ENCODE peak calls at places on chromosomes 12 and 14, in five cellular contexts. V is AG20443, F is anterior cingulate cortex, T is GM13977, M is HEK293T. H is an unnamed sample.

GRCh38 chr12:55659486-55660385 is 23.0 kb downstream of the OR10P1 start:
- DNase-seq in T (no peak), M (no peak), F (no peak), V (peak; percentile 23), H (no peak)

GRCh38 chr12:110741795-110742717 is 635 bp downstream of the PPP1CC start:
- DNase-seq in F (no peak), V (peak; percentile 26), T (peak; percentile 33), M (peak; percentile 21), H (no peak)

GRCh38 chr14:22887260-22887989 is 4.4 kb downstream of the REM2 start:
- DNase-seq in V (peak; percentile 65), T (peak; percentile 75), M (peak; percentile 78), F (no peak), H (peak; percentile 88)

GRCh38 chr14:23653046-23653445 is 16.9 kb downstream of the DHRS2 start:
- DNase-seq in F (no peak), V (no peak), T (no peak), M (no peak), H (peak; percentile 32)

GRCh38 chr14:53742226-53742607 is 214.4 kb downstream of the BMP4 start:
- DNase-seq in T (no peak), F (no peak), M (no peak), V (no peak), H (peak; percentile 6)

GRCh38 chr12:2120982-2121758 is 68.4 kb downstream of the CACNA1C start:
- DNase-seq in T (no peak), V (no peak), F (no peak), M (no peak), H (no peak)

GRCh38 chr12:82593901-82594396 is 92.8 kb upstream of the TMTC2 start:
- DNase-seq in T (peak; percentile 8), F (peak; percentile 2), V (no peak), M (no peak), H (no peak)

GRCh38 chr12:65911321-65911720 is 87.0 kb downstream of the HMGA2 start:
- DNase-seq in M (no peak), T (no peak), F (no peak), V (peak; percentile 36), H (no peak)

GRCh38 chr12:42338280-42338679 is 12.3 kb downstream of the PPHLN1 start:
- DNase-seq in M (no peak), V (no peak), F (no peak), T (no peak), H (no peak)

GRCh38 chr12:95339086-95339788 is 121.6 kb downstream of the VEZT start:
- DNase-seq in F (no peak), T (no peak), V (no peak), M (no peak), H (no peak)

GRCh38 chr14:102034301-102034700 is 52.5 kb downstream of the HSP90AA1 start:
- DNase-seq in T (no peak), M (no peak), F (no peak), V (no peak), H (no peak)

GRCh38 chr14:81669308-81669707 is 135.7 kb upstream of the SEL1L start:
- DNase-seq in F (no peak), V (no peak), M (no peak), T (no peak), H (no peak)

GRCh38 chr12:120404271-120404670 is 33.6 kb upstream of the COX6A1 start:
- DNase-seq in T (no peak), F (no peak), M (no peak), V (no peak), H (no peak)

GRCh38 chr14:74459289-74459946 is 33.4 kb upstream of the SYNDIG1L start:
- DNase-seq in T (peak; percentile 50), V (peak; percentile 93), M (peak; percentile 69), F (no peak), H (peak; percentile 8)

GRCh38 chr14:68716698-68717097 is 76.2 kb downstream of the ZFP36L1 start:
- DNase-seq in V (no peak), T (no peak), M (no peak), F (no peak), H (no peak)

H was measured in foreskin keratinocyte.